ENCODE peak calls at places on chromosomes 6 and 20, in ten cellular contexts. One of them, this sample, is unnamed.

GRCh38 chr20:40188319-40188718 is 500.7 kb downstream of the MAFB start:
- DNase-seq in epithelial cell of esophagus: no peak
- DNase-seq in NCI-H345: no peak
- DNase-seq in stimulated activated CD4-positive, alpha-beta T cell treated with anti-CD3 and anti-CD28 coated beads, Interleukin-15, amount 100 ng/mL, for 24 hours: no peak
- DNase-seq in AG09309: no peak
- DNase-seq in H4: no peak
- DNase-seq in Calu3: no peak
- DNase-seq in stimulated activated CD8-positive, alpha-beta memory T cell treated with anti-CD3 and anti-CD28 coated beads, Interleukin-4, amount 100 ng/mL, for 48 hours: no peak
- DNase-seq in RPMI7951: no peak
- DNase-seq in amygdala: no peak
- DNase-seq in this sample: no peak

GRCh38 chr6:29702519-29703103 is 20.6 kb upstream of the HLA-F start:
- DNase-seq in amygdala: no peak
- DNase-seq in AG09309: no peak
- DNase-seq in H4: peak
- DNase-seq in NCI-H345: peak
- DNase-seq in Calu3: peak
- DNase-seq in RPMI7951: peak
- DNase-seq in stimulated activated CD8-positive, alpha-beta memory T cell treated with anti-CD3 and anti-CD28 coated beads, Interleukin-4, amount 100 ng/mL, for 48 hours: peak
- DNase-seq in epithelial cell of esophagus: peak
- DNase-seq in stimulated activated CD4-positive, alpha-beta T cell treated with anti-CD3 and anti-CD28 coated beads, Interleukin-15, amount 100 ng/mL, for 24 hours: peak
- DNase-seq in this sample: no peak

GRCh38 chr6:111750753-111751684 is 122.2 kb downstream of the FYN start:
- DNase-seq in stimulated activated CD4-positive, alpha-beta T cell treated with anti-CD3 and anti-CD28 coated beads, Interleukin-15, amount 100 ng/mL, for 24 hours: peak
- DNase-seq in RPMI7951: no peak
- DNase-seq in stimulated activated CD8-positive, alpha-beta memory T cell treated with anti-CD3 and anti-CD28 coated beads, Interleukin-4, amount 100 ng/mL, for 48 hours: no peak
- DNase-seq in NCI-H345: no peak
- DNase-seq in epithelial cell of esophagus: no peak
- DNase-seq in H4: peak
- DNase-seq in AG09309: no peak
- DNase-seq in amygdala: no peak
- DNase-seq in Calu3: no peak
- DNase-seq in this sample: peak

GRCh38 chr6:31734703-31735500 is 1.4 kb downstream of the CLIC1 start:
- DNase-seq in AG09309: no peak
- DNase-seq in NCI-H345: no peak
- DNase-seq in epithelial cell of esophagus: peak
- DNase-seq in stimulated activated CD8-positive, alpha-beta memory T cell treated with anti-CD3 and anti-CD28 coated beads, Interleukin-4, amount 100 ng/mL, for 48 hours: peak
- DNase-seq in H4: peak
- DNase-seq in RPMI7951: peak
- DNase-seq in Calu3: peak
- DNase-seq in amygdala: no peak
- DNase-seq in stimulated activated CD4-positive, alpha-beta T cell treated with anti-CD3 and anti-CD28 coated beads, Interleukin-15, amount 100 ng/mL, for 24 hours: peak
- DNase-seq in this sample: peak

GRCh38 chr20:60283281-60283680 is 325.1 kb downstream of the CDH26 start:
- DNase-seq in Calu3: no peak
- DNase-seq in amygdala: no peak
- DNase-seq in AG09309: no peak
- DNase-seq in RPMI7951: peak
- DNase-seq in stimulated activated CD8-positive, alpha-beta memory T cell treated with anti-CD3 and anti-CD28 coated beads, Interleukin-4, amount 100 ng/mL, for 48 hours: no peak
- DNase-seq in H4: no peak
- DNase-seq in epithelial cell of esophagus: no peak
- DNase-seq in stimulated activated CD4-positive, alpha-beta T cell treated with anti-CD3 and anti-CD28 coated beads, Interleukin-15, amount 100 ng/mL, for 24 hours: no peak
- DNase-seq in NCI-H345: no peak
- DNase-seq in this sample: no peak

GRCh38 chr20:23145281-23145700 is 59.2 kb upstream of the CD93 start:
- DNase-seq in NCI-H345: no peak
- DNase-seq in RPMI7951: peak
- DNase-seq in amygdala: no peak
- DNase-seq in AG09309: peak
- DNase-seq in Calu3: no peak
- DNase-seq in H4: peak
- DNase-seq in epithelial cell of esophagus: peak
- DNase-seq in stimulated activated CD4-positive, alpha-beta T cell treated with anti-CD3 and anti-CD28 coated beads, Interleukin-15, amount 100 ng/mL, for 24 hours: no peak
- DNase-seq in stimulated activated CD8-positive, alpha-beta memory T cell treated with anti-CD3 and anti-CD28 coated beads, Interleukin-4, amount 100 ng/mL, for 48 hours: no peak
- DNase-seq in this sample: peak

GRCh38 chr6:135181333-135182119 is 418 bp downstream of the MYB start:
- DNase-seq in RPMI7951: no peak
- DNase-seq in stimulated activated CD8-positive, alpha-beta memory T cell treated with anti-CD3 and anti-CD28 coated beads, Interleukin-4, amount 100 ng/mL, for 48 hours: peak
- DNase-seq in Calu3: no peak
- DNase-seq in amygdala: no peak
- DNase-seq in AG09309: no peak
- DNase-seq in epithelial cell of esophagus: peak
- DNase-seq in NCI-H345: peak
- DNase-seq in H4: no peak
- DNase-seq in stimulated activated CD4-positive, alpha-beta T cell treated with anti-CD3 and anti-CD28 coated beads, Interleukin-15, amount 100 ng/mL, for 24 hours: peak
- DNase-seq in this sample: no peak

GRCh38 chr20:11445891-11446290 is 471.8 kb upstream of the BTBD3 start:
- DNase-seq in stimulated activated CD4-positive, alpha-beta T cell treated with anti-CD3 and anti-CD28 coated beads, Interleukin-15, amount 100 ng/mL, for 24 hours: no peak
- DNase-seq in amygdala: no peak
- DNase-seq in RPMI7951: no peak
- DNase-seq in NCI-H345: no peak
- DNase-seq in H4: no peak
- DNase-seq in stimulated activated CD8-positive, alpha-beta memory T cell treated with anti-CD3 and anti-CD28 coated beads, Interleukin-4, amount 100 ng/mL, for 48 hours: no peak
- DNase-seq in epithelial cell of esophagus: no peak
- DNase-seq in Calu3: no peak
- DNase-seq in AG09309: no peak
- DNase-seq in this sample: no peak

GRCh38 chr20:56222201-56222600 is 26.3 kb upstream of the MC3R start:
- DNase-seq in Calu3: no peak
- DNase-seq in epithelial cell of esophagus: peak
- DNase-seq in amygdala: no peak
- DNase-seq in RPMI7951: peak
- DNase-seq in stimulated activated CD8-positive, alpha-beta memory T cell treated with anti-CD3 and anti-CD28 coated beads, Interleukin-4, amount 100 ng/mL, for 48 hours: no peak
- DNase-seq in AG09309: no peak
- DNase-seq in NCI-H345: no peak
- DNase-seq in H4: peak
- DNase-seq in stimulated activated CD4-positive, alpha-beta T cell treated with anti-CD3 and anti-CD28 coated beads, Interleukin-15, amount 100 ng/mL, for 24 hours: no peak
- DNase-seq in this sample: no peak

GRCh38 chr6:133512410-133513016 is 271.4 kb downstream of the EYA4 start:
- DNase-seq in amygdala: no peak
- DNase-seq in AG09309: peak
- DNase-seq in RPMI7951: peak
- DNase-seq in epithelial cell of esophagus: peak
- DNase-seq in H4: peak
- DNase-seq in NCI-H345: no peak
- DNase-seq in Calu3: peak
- DNase-seq in stimulated activated CD4-positive, alpha-beta T cell treated with anti-CD3 and anti-CD28 coated beads, Interleukin-15, amount 100 ng/mL, for 24 hours: peak
- DNase-seq in stimulated activated CD8-positive, alpha-beta memory T cell treated with anti-CD3 and anti-CD28 coated beads, Interleukin-4, amount 100 ng/mL, for 48 hours: peak
- DNase-seq in this sample: peak

GRCh38 chr20:63860325-63861051 is 810 bp upstream of the ABHD16B start:
- DNase-seq in H4: no peak
- DNase-seq in stimulated activated CD8-positive, alpha-beta memory T cell treated with anti-CD3 and anti-CD28 coated beads, Interleukin-4, amount 100 ng/mL, for 48 hours: no peak
- DNase-seq in AG09309: no peak
- DNase-seq in RPMI7951: no peak
- DNase-seq in Calu3: no peak
- DNase-seq in stimulated activated CD4-positive, alpha-beta T cell treated with anti-CD3 and anti-CD28 coated beads, Interleukin-15, amount 100 ng/mL, for 24 hours: no peak
- DNase-seq in amygdala: no peak
- DNase-seq in NCI-H345: no peak
- DNase-seq in epithelial cell of esophagus: no peak
- DNase-seq in this sample: peak

GRCh38 chr6:46015119-46015968 is at the start of gene CLIC5:
- DNase-seq in NCI-H345: peak
- DNase-seq in H4: no peak
- DNase-seq in AG09309: no peak
- DNase-seq in stimulated activated CD8-positive, alpha-beta memory T cell treated with anti-CD3 and anti-CD28 coated beads, Interleukin-4, amount 100 ng/mL, for 48 hours: peak
- DNase-seq in stimulated activated CD4-positive, alpha-beta T cell treated with anti-CD3 and anti-CD28 coated beads, Interleukin-15, amount 100 ng/mL, for 24 hours: peak
- DNase-seq in epithelial cell of esophagus: no peak
- DNase-seq in amygdala: no peak
- DNase-seq in RPMI7951: no peak
- DNase-seq in Calu3: peak
- DNase-seq in this sample: no peak